ENCODE peak calls at places on chromosome 6, in eight cellular contexts. R is thyroid gland, F is IMR-90, J is tibial nerve, Q is gastrocnemius medialis, A is prostate gland, O is testis, T is ovary. P is an unnamed sample.

GRCh38 chr6:136614994-136615393 is 64.8 kb upstream of the MAP7 start:
- DNase-seq in R (no peak), F (no peak), J (no peak), Q (no peak), A (no peak), O (no peak), T (no peak), P (no peak)

GRCh38 chr6:56399672-56400263 is 152.4 kb upstream of the COL21A1 start:
- DNase-seq in R (no peak), F (no peak), J (no peak), Q (no peak), A (no peak), O (no peak), T (no peak), P (no peak)

GRCh38 chr6:166952122-166952521 is 4.2 kb downstream of the RNASET2 start:
- DNase-seq in R (no peak), F (no peak), J (no peak), Q (no peak), A (no peak), O (no peak), T (no peak), P (no peak)

GRCh38 chr6:89984926-89985743 is 90.9 kb downstream of the GJA10 start:
- DNase-seq in R (no peak), F (peak; percentile 76), J (no peak), Q (peak; percentile 46), A (no peak), O (no peak), T (no peak), P (no peak)

GRCh38 chr6:91198588-91199255 is 611.9 kb upstream of the MAP3K7 start:
- DNase-seq in R (no peak), F (no peak), J (no peak), Q (no peak), A (no peak), O (no peak), T (no peak), P (no peak)

GRCh38 chr6:130365166-130366010 is 429 bp upstream of the TMEM200A start:
- DNase-seq in R (peak; percentile 33), F (peak; percentile 70), J (peak; percentile 37), Q (no peak), A (no peak), O (peak; percentile 79), T (peak; percentile 83), P (peak; percentile 31)

GRCh38 chr6:163199371-163199770 is 215.1 kb upstream of the QKI start:
- DNase-seq in R (no peak), F (no peak), J (no peak), Q (no peak), A (no peak), O (no peak), T (no peak), P (no peak)

GRCh38 chr6:166605752-166606151 is 19.3 kb upstream of the RAMACL start:
- DNase-seq in R (no peak), F (no peak), J (no peak), Q (no peak), A (no peak), O (no peak), T (no peak), P (no peak)

GRCh38 chr6:35247642-35248231 is 11.8 kb upstream of the ZNF76 start:
- DNase-seq in R (no peak), F (no peak), J (no peak), Q (no peak), A (no peak), O (no peak), T (no peak), P (no peak)
- TF ChIP-seq POLR2A in R (no peak), F (no peak), J (no peak), Q (no peak), A (no peak), O (no peak), T (no peak), P (no peak)

DNA sequence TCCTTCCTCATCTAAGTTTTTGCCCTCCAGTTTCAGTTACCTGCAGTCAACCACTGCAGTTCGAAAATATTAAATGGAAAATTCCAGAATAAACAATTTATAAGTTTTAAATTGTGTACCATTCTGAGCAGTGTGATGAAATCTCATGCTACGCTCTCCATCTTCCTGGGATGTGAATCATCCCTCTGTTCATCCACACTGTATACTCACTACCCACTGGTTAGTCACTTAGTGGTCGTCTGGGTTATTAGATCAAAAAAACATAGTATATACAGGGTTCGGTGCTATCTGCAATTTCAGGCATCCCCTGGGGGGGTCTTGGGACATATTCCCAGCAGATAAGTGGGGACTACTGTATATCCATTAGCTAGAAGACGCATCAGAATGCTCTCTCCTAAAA is 151.9 kb upstream of the SLC22A16 start:
- DNase-seq in R (no peak), F (peak; percentile 91), J (no peak), Q (no peak), A (no peak), O (no peak), T (no peak), P (no peak)
- H3K27ac ChIP-seq in R (no peak overlapping the region), F (no peak overlapping the region), J (no peak overlapping the region), Q (no peak overlapping the region), A (no peak overlapping the region), O (no peak overlapping the region), T (no peak overlapping the region), P (no peak overlapping the region)

DNA sequence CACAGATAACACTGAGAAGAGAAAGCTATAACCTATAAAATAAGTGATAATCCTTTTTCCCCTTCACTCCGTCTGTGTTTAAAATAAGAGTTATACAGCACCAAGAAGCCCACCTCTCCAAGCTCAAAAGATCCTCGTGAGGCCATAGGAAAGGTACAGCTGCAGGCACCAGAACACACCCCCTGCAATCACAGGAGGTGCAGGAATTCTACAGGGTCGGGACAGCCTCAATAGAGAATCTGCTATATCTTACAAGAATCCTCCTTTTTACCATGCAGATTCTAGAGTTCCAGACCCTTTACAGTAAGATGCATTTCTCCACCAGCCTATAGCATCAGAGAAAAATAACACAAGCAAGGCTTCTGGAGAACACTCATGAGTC is 5.0 kb upstream of the ADGRF1 start:
- DNase-seq in R (no peak), F (no peak), J (no peak), Q (no peak), A (no peak), O (no peak), T (no peak), P (no peak)
- TF ChIP-seq POLR2A in R (no peak), F (no peak), J (no peak), Q (no peak), A (no peak), O (no peak), T (no peak), P (no peak)

GRCh38 chr6:110105296-110105695 is 74.2 kb downstream of the WASF1 start:
- DNase-seq in R (no peak), F (no peak), J (no peak), Q (no peak), A (no peak), O (peak; percentile 36), T (no peak), P (no peak)

GRCh38 chr6:110101885-110102284 is 77.6 kb downstream of the WASF1 start:
- DNase-seq in R (no peak), F (no peak), J (no peak), Q (no peak), A (no peak), O (no peak), T (no peak), P (no peak)

GRCh38 chr6:110103260-110103659 is 76.2 kb downstream of the WASF1 start:
- DNase-seq in R (no peak), F (no peak), J (no peak), Q (no peak), A (no peak), O (no peak), T (no peak), P (no peak)

GRCh38 chr6:110098511-110099116 is 80.9 kb downstream of the WASF1 start:
- DNase-seq in R (no peak), F (no peak), J (no peak), Q (no peak), A (peak; percentile 66), O (no peak), T (no peak), P (no peak)

GRCh38 chr6:110102411-110102810 is 77.1 kb downstream of the WASF1 start:
- DNase-seq in R (no peak), F (no peak), J (no peak), Q (no peak), A (no peak), O (no peak), T (no peak), P (no peak)
- H3K27ac ChIP-seq in R (no peak overlapping the region), F (no peak overlapping the region), J (no peak overlapping the region), Q (no peak overlapping the region), A (no peak overlapping the region), O (no peak overlapping the region), T (no peak overlapping the region), P (no peak overlapping the region)

DNA sequence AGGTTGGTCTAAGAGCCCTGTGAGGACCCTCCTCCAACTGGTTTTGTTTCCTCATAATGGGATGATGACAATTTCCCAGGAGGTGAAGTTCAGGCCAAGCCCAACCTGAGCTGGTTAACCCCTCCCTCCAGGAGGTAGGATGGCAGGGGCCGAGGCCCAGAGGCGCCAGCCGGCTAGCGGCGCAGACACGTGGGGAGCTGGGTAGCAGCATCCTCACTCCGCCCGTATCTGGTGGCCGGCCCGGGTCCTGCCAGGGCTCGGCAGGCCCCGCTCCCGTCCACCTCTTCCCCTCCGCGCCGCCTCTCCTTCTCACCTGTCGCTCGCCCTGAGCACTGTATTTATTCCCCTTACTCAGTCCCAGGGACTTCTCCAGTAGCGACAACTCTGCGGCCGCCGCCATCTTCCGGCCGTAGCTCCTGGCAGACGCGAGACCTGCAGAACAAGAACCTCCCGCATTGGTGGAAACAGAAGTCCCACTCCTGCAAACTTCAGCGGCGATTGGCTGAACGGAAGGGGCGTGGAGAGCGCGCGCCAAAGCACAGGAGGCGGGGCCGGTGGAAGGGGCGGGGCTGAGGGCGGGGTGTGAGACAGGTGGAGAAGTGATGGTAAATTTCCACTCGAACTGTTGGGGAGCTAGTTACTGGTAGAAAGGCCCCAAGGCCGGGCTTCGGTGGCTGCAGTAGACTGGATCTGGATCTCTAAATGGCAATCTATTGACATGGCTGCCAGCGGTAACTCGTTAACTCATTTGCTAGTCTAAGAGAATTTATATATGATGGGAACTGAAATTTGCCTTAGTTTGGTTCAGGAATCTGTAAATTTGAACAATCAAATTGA is at the start of gene EEF1E1:
- DNase-seq in R (peak; percentile 94), F (peak; percentile 94), J (peak; percentile 83), Q (peak; percentile 93), A (peak; percentile 96), O (peak; percentile 98), T (peak; percentile 94), P (peak; percentile 94)
- TF ChIP-seq POLR2A in R (no peak), F (peak; percentile 81), J (no peak), Q (peak; percentile 26), A (no peak), O (no peak), T (peak; percentile 37), P (no peak)